ENCODE peak calls at places on chromosomes 7 and 10, in five cellular contexts. J is GM12891; G is psoas muscle; V is LHCN-M2; M is naive thymus-derived CD8-positive, alpha-beta T cell. N is an unnamed sample.

GRCh38 chr7:135362871-135363270 is 129.2 kb downstream of the STRA8 start:
- DNase-seq in M (no peak), V (no peak), G (no peak), J (no peak), N (no peak)

GRCh38 chr10:132186488-132187413 is at the start of gene DPYSL4:
- DNase-seq in J (no peak), M (peak; percentile 14), G (no peak), V (no peak), N (no peak)

GRCh38 chr7:5598261-5598761 is 174.7 kb upstream of the TNRC18 start:
- DNase-seq in J (no peak), V (peak; percentile 31), M (no peak), G (no peak), N (no peak)

GRCh38 chr7:117090820-117091219 is 137.5 kb downstream of the ST7 start:
- DNase-seq in G (no peak), V (no peak), M (no peak), J (no peak), N (no peak)

GRCh38 chr7:3187378-3188040 is 113.5 kb upstream of the SDK1 start:
- DNase-seq in M (no peak), G (no peak), J (no peak), V (no peak), N (no peak)

GRCh38 chr10:22712959-22713852 is 1.2 kb downstream of the PIP4K2A start:
- DNase-seq in M (peak; percentile 50), G (peak; percentile 21), J (peak; percentile 26), V (peak; percentile 42), N (no peak)

GRCh38 chr10:117132751-117133231 is 5.3 kb downstream of the VAX1 start:
- DNase-seq in M (no peak), V (no peak), G (no peak), J (no peak), N (no peak)

GRCh38 chr10:93790454-93790853 is 32.7 kb downstream of the LGI1 start:
- DNase-seq in M (no peak), V (no peak), G (no peak), J (no peak), N (no peak)

GRCh38 chr10:121069061-121069850 is 218.1 kb downstream of the WDR11 start:
- DNase-seq in G (no peak), V (no peak), J (peak; percentile 18), M (no peak), N (no peak)

GRCh38 chr7:35260254-35260653 is 6.4 kb upstream of the TBX20 start:
- DNase-seq in M (no peak), J (no peak), V (no peak), G (no peak), N (no peak)

GRCh38 chr7:1865000-1865808 is 195.1 kb downstream of the ELFN1 start:
- DNase-seq in M (no peak), J (no peak), G (no peak), V (no peak), N (no peak)

GRCh38 chr10:73779018-73779417 is 2.8 kb upstream of the CHCHD1 start:
- DNase-seq in J (no peak), V (no peak), M (no peak), G (no peak), N (no peak)

N was measured in stimulated activated naive B cell treated with anti-CD40 and anti-IgM and Interleukin-4, amounts not matched to agents 10 μg/mL and 1 μg/mL and 100 μg/mL, for 72 hours.